ENCODE peak calls at places on chromosome 1, in four cellular contexts. M is GM19239, T is activated T-cell treated with anti-CD3 and anti-CD28 coated beads for 1 hour, K is HL-60. N is an unnamed sample.

GRCh38 chr1:230797376-230798186 is 50.4 kb downstream of the CAPN9 start:
- DNase-seq in M (no peak), T (no peak), K (no peak), N (peak)

GRCh38 chr1:203342192-203342940 is 8.6 kb downstream of the FMOD start:
- DNase-seq in M (peak), T (peak), K (no peak), N (peak)

GRCh38 chr1:91997607-91998195 is 32.1 kb upstream of the EPHX4 start:
- DNase-seq in M (peak), T (peak), K (peak), N (peak)

GRCh38 chr1:3899776-3900149 is 309 bp downstream of the C1orf174 start:
- DNase-seq in M (no peak), T (no peak), K (no peak), N (peak)

GRCh38 chr1:206505702-206506375 is 1.5 kb upstream of the RASSF5 start:
- DNase-seq in M (no peak), T (no peak), K (no peak), N (no peak)

GRCh38 chr1:162405800-162406199 is 6.1 kb downstream of the SH2D1B start:
- DNase-seq in M (no peak), T (no peak), K (no peak), N (no peak)

GRCh38 chr1:17631410-17631809 is 91.9 kb downstream of the ARHGEF10L start:
- DNase-seq in M (no peak), T (no peak), K (no peak), N (no peak)

GRCh38 chr1:239387304-239388231 is 1.2 kb downstream of the CHRM3 start:
- DNase-seq in M (no peak), T (no peak), K (no peak), N (no peak)

GRCh38 chr1:98045211-98046030 is 124.6 kb upstream of the DPYD start:
- DNase-seq in M (no peak), T (no peak), K (no peak), N (no peak)

GRCh38 chr1:47440052-47440848 is 2.4 kb downstream of the FOXD2 start:
- DNase-seq in M (no peak), T (no peak), K (no peak), N (no peak)

GRCh38 chr1:246728311-246728710 is 4.1 kb downstream of the SCCPDH start:
- DNase-seq in M (no peak), T (no peak), K (no peak), N (no peak)

GRCh38 chr1:162316187-162316586 is 60.5 kb downstream of the SPATA46 start:
- DNase-seq in M (no peak), T (no peak), K (no peak), N (peak)

GRCh38 chr1:16042096-16042495 is 1.5 kb upstream of the CLCNKB start:
- DNase-seq in M (no peak), T (no peak), K (no peak), N (no peak)

GRCh38 chr1:117051224-117052064 is 8.7 kb upstream of the TTF2 start:
- DNase-seq in M (peak), T (peak), K (no peak), N (no peak)

GRCh38 chr1:156319664-156320063 is 18.4 kb downstream of the CCT3 start:
- DNase-seq in M (no peak), T (no peak), K (no peak), N (no peak)

N was measured in DND-41.